ENCODE peak calls at places on chromosomes 5 and 9, in eight cellular contexts. One of them, this sample, is unnamed.
A peak's percentile ranks its signal among the peaks of the same experiment; 100 is the strongest.

GRCh38 chr5:169945831-169946261 is 34.4 kb downstream of the INSYN2B start:
- DNase-seq in heart left ventricle: no peak
- DNase-seq in activated naive CD4-positive, alpha-beta T cell treated with anti-CD3 and anti-CD28 coated beads for 36 hours: no peak
- DNase-seq in endothelial cell: no peak
- DNase-seq in stimulated activated CD8-positive, alpha-beta memory T cell treated with anti-CD3 and anti-CD28 coated beads, Interleukin-15, amount 100 ng/mL, for 24 hours: no peak
- DNase-seq in stimulated activated naive CD8-positive, alpha-beta T cell treated with anti-CD3 and anti-CD28 coated beads, Interleukin-15, amount 100 ng/mL, for 72 hours: no peak
- DNase-seq in H9: peak; percentile 36
- DNase-seq in HTR-8/SVneo: peak; percentile 14
- DNase-seq in this sample: no peak

GRCh38 chr5:126676195-126676624 is 75.5 kb downstream of the PHAX start:
- DNase-seq in heart left ventricle: no peak
- DNase-seq in activated naive CD4-positive, alpha-beta T cell treated with anti-CD3 and anti-CD28 coated beads for 36 hours: peak; percentile 85
- DNase-seq in endothelial cell: peak; percentile 57
- DNase-seq in stimulated activated CD8-positive, alpha-beta memory T cell treated with anti-CD3 and anti-CD28 coated beads, Interleukin-15, amount 100 ng/mL, for 24 hours: no peak
- DNase-seq in stimulated activated naive CD8-positive, alpha-beta T cell treated with anti-CD3 and anti-CD28 coated beads, Interleukin-15, amount 100 ng/mL, for 72 hours: peak; percentile 76
- DNase-seq in H9: peak; percentile 73
- DNase-seq in HTR-8/SVneo: peak; percentile 87
- DNase-seq in this sample: peak; percentile 91

GRCh38 chr5:173420108-173420507 is 91.9 kb upstream of the STC2 start:
- DNase-seq in heart left ventricle: no peak
- DNase-seq in activated naive CD4-positive, alpha-beta T cell treated with anti-CD3 and anti-CD28 coated beads for 36 hours: no peak
- DNase-seq in endothelial cell: no peak
- DNase-seq in stimulated activated CD8-positive, alpha-beta memory T cell treated with anti-CD3 and anti-CD28 coated beads, Interleukin-15, amount 100 ng/mL, for 24 hours: no peak
- DNase-seq in stimulated activated naive CD8-positive, alpha-beta T cell treated with anti-CD3 and anti-CD28 coated beads, Interleukin-15, amount 100 ng/mL, for 72 hours: no peak
- DNase-seq in H9: no peak
- DNase-seq in HTR-8/SVneo: no peak
- DNase-seq in this sample: no peak

GRCh38 chr5:173454764-173455598 is 126.8 kb upstream of the STC2 start:
- DNase-seq in heart left ventricle: no peak
- DNase-seq in activated naive CD4-positive, alpha-beta T cell treated with anti-CD3 and anti-CD28 coated beads for 36 hours: no peak
- DNase-seq in endothelial cell: no peak
- DNase-seq in stimulated activated CD8-positive, alpha-beta memory T cell treated with anti-CD3 and anti-CD28 coated beads, Interleukin-15, amount 100 ng/mL, for 24 hours: no peak
- DNase-seq in stimulated activated naive CD8-positive, alpha-beta T cell treated with anti-CD3 and anti-CD28 coated beads, Interleukin-15, amount 100 ng/mL, for 72 hours: no peak
- DNase-seq in H9: no peak
- DNase-seq in HTR-8/SVneo: peak; percentile 88
- DNase-seq in this sample: no peak

GRCh38 chr9:136310273-136311030 is 6.6 kb upstream of the CCDC187 start:
- DNase-seq in heart left ventricle: no peak
- DNase-seq in activated naive CD4-positive, alpha-beta T cell treated with anti-CD3 and anti-CD28 coated beads for 36 hours: no peak
- DNase-seq in endothelial cell: no peak
- DNase-seq in stimulated activated CD8-positive, alpha-beta memory T cell treated with anti-CD3 and anti-CD28 coated beads, Interleukin-15, amount 100 ng/mL, for 24 hours: no peak
- DNase-seq in stimulated activated naive CD8-positive, alpha-beta T cell treated with anti-CD3 and anti-CD28 coated beads, Interleukin-15, amount 100 ng/mL, for 72 hours: no peak
- DNase-seq in H9: no peak
- DNase-seq in HTR-8/SVneo: no peak
- DNase-seq in this sample: no peak

GRCh38 chr9:12876872-12877271 is 102.1 kb downstream of the LURAP1L start:
- DNase-seq in heart left ventricle: no peak
- DNase-seq in activated naive CD4-positive, alpha-beta T cell treated with anti-CD3 and anti-CD28 coated beads for 36 hours: no peak
- DNase-seq in endothelial cell: no peak
- DNase-seq in stimulated activated CD8-positive, alpha-beta memory T cell treated with anti-CD3 and anti-CD28 coated beads, Interleukin-15, amount 100 ng/mL, for 24 hours: no peak
- DNase-seq in stimulated activated naive CD8-positive, alpha-beta T cell treated with anti-CD3 and anti-CD28 coated beads, Interleukin-15, amount 100 ng/mL, for 72 hours: no peak
- DNase-seq in H9: no peak
- DNase-seq in HTR-8/SVneo: no peak
- DNase-seq in this sample: no peak

GRCh38 chr9:38441347-38442085 is 17.3 kb upstream of the IGFBPL1 start:
- DNase-seq in heart left ventricle: no peak
- DNase-seq in activated naive CD4-positive, alpha-beta T cell treated with anti-CD3 and anti-CD28 coated beads for 36 hours: no peak
- DNase-seq in endothelial cell: no peak
- DNase-seq in stimulated activated CD8-positive, alpha-beta memory T cell treated with anti-CD3 and anti-CD28 coated beads, Interleukin-15, amount 100 ng/mL, for 24 hours: no peak
- DNase-seq in stimulated activated naive CD8-positive, alpha-beta T cell treated with anti-CD3 and anti-CD28 coated beads, Interleukin-15, amount 100 ng/mL, for 72 hours: no peak
- DNase-seq in H9: no peak
- DNase-seq in HTR-8/SVneo: no peak
- DNase-seq in this sample: no peak

GRCh38 chr9:8835291-8835690 is 1035.7 kb upstream of the DMAC1 start:
- DNase-seq in heart left ventricle: no peak
- DNase-seq in activated naive CD4-positive, alpha-beta T cell treated with anti-CD3 and anti-CD28 coated beads for 36 hours: no peak
- DNase-seq in endothelial cell: no peak
- DNase-seq in stimulated activated CD8-positive, alpha-beta memory T cell treated with anti-CD3 and anti-CD28 coated beads, Interleukin-15, amount 100 ng/mL, for 24 hours: no peak
- DNase-seq in stimulated activated naive CD8-positive, alpha-beta T cell treated with anti-CD3 and anti-CD28 coated beads, Interleukin-15, amount 100 ng/mL, for 72 hours: no peak
- DNase-seq in H9: no peak
- DNase-seq in HTR-8/SVneo: no peak
- DNase-seq in this sample: no peak

GRCh38 chr5:148697177-148697820 is 43.0 kb upstream of the HTR4 start:
- DNase-seq in heart left ventricle: no peak
- DNase-seq in activated naive CD4-positive, alpha-beta T cell treated with anti-CD3 and anti-CD28 coated beads for 36 hours: no peak
- DNase-seq in endothelial cell: no peak
- DNase-seq in stimulated activated CD8-positive, alpha-beta memory T cell treated with anti-CD3 and anti-CD28 coated beads, Interleukin-15, amount 100 ng/mL, for 24 hours: no peak
- DNase-seq in stimulated activated naive CD8-positive, alpha-beta T cell treated with anti-CD3 and anti-CD28 coated beads, Interleukin-15, amount 100 ng/mL, for 72 hours: no peak
- DNase-seq in H9: no peak
- DNase-seq in HTR-8/SVneo: no peak
- DNase-seq in this sample: no peak

GRCh38 chr9:3138236-3139229 is 294.6 kb upstream of the PUM3 start:
- DNase-seq in heart left ventricle: no peak
- DNase-seq in activated naive CD4-positive, alpha-beta T cell treated with anti-CD3 and anti-CD28 coated beads for 36 hours: no peak
- DNase-seq in endothelial cell: no peak
- DNase-seq in stimulated activated CD8-positive, alpha-beta memory T cell treated with anti-CD3 and anti-CD28 coated beads, Interleukin-15, amount 100 ng/mL, for 24 hours: no peak
- DNase-seq in stimulated activated naive CD8-positive, alpha-beta T cell treated with anti-CD3 and anti-CD28 coated beads, Interleukin-15, amount 100 ng/mL, for 72 hours: no peak
- DNase-seq in H9: no peak
- DNase-seq in HTR-8/SVneo: no peak
- DNase-seq in this sample: no peak

GRCh38 chr5:76818844-76819831 is at the start of gene F2RL1:
- DNase-seq in heart left ventricle: peak; percentile 78
- DNase-seq in activated naive CD4-positive, alpha-beta T cell treated with anti-CD3 and anti-CD28 coated beads for 36 hours: peak; percentile 67
- DNase-seq in endothelial cell: peak; percentile 77
- DNase-seq in stimulated activated CD8-positive, alpha-beta memory T cell treated with anti-CD3 and anti-CD28 coated beads, Interleukin-15, amount 100 ng/mL, for 24 hours: peak; percentile 15
- DNase-seq in stimulated activated naive CD8-positive, alpha-beta T cell treated with anti-CD3 and anti-CD28 coated beads, Interleukin-15, amount 100 ng/mL, for 72 hours: peak; percentile 18
- DNase-seq in H9: peak; percentile 98
- DNase-seq in HTR-8/SVneo: peak; percentile 78
- DNase-seq in this sample: peak; percentile 81

GRCh38 chr5:79416499-79416898 is 97.4 kb downstream of the HOMER1 start:
- DNase-seq in heart left ventricle: no peak
- DNase-seq in activated naive CD4-positive, alpha-beta T cell treated with anti-CD3 and anti-CD28 coated beads for 36 hours: no peak
- DNase-seq in endothelial cell: no peak
- DNase-seq in stimulated activated CD8-positive, alpha-beta memory T cell treated with anti-CD3 and anti-CD28 coated beads, Interleukin-15, amount 100 ng/mL, for 24 hours: no peak
- DNase-seq in stimulated activated naive CD8-positive, alpha-beta T cell treated with anti-CD3 and anti-CD28 coated beads, Interleukin-15, amount 100 ng/mL, for 72 hours: no peak
- DNase-seq in H9: no peak
- DNase-seq in HTR-8/SVneo: no peak
- DNase-seq in this sample: no peak

GRCh38 chr5:17860660-17861315 is 226.5 kb downstream of the TAF11L14 start:
- DNase-seq in heart left ventricle: no peak
- DNase-seq in activated naive CD4-positive, alpha-beta T cell treated with anti-CD3 and anti-CD28 coated beads for 36 hours: no peak
- DNase-seq in endothelial cell: no peak
- DNase-seq in stimulated activated CD8-positive, alpha-beta memory T cell treated with anti-CD3 and anti-CD28 coated beads, Interleukin-15, amount 100 ng/mL, for 24 hours: no peak
- DNase-seq in stimulated activated naive CD8-positive, alpha-beta T cell treated with anti-CD3 and anti-CD28 coated beads, Interleukin-15, amount 100 ng/mL, for 72 hours: no peak
- DNase-seq in H9: no peak
- DNase-seq in HTR-8/SVneo: no peak
- DNase-seq in this sample: no peak

GRCh38 chr5:11310158-11310557 is 549.1 kb upstream of the DAP start:
- DNase-seq in heart left ventricle: no peak
- DNase-seq in activated naive CD4-positive, alpha-beta T cell treated with anti-CD3 and anti-CD28 coated beads for 36 hours: no peak
- DNase-seq in endothelial cell: no peak
- DNase-seq in stimulated activated CD8-positive, alpha-beta memory T cell treated with anti-CD3 and anti-CD28 coated beads, Interleukin-15, amount 100 ng/mL, for 24 hours: no peak
- DNase-seq in stimulated activated naive CD8-positive, alpha-beta T cell treated with anti-CD3 and anti-CD28 coated beads, Interleukin-15, amount 100 ng/mL, for 72 hours: no peak
- DNase-seq in H9: no peak
- DNase-seq in HTR-8/SVneo: no peak
- DNase-seq in this sample: no peak

GRCh38 chr9:95127249-95128176 is 190.0 kb downstream of the FANCC start:
- DNase-seq in heart left ventricle: peak; percentile 91
- DNase-seq in activated naive CD4-positive, alpha-beta T cell treated with anti-CD3 and anti-CD28 coated beads for 36 hours: peak; percentile 86
- DNase-seq in endothelial cell: peak; percentile 92
- DNase-seq in stimulated activated CD8-positive, alpha-beta memory T cell treated with anti-CD3 and anti-CD28 coated beads, Interleukin-15, amount 100 ng/mL, for 24 hours: peak; percentile 41
- DNase-seq in stimulated activated naive CD8-positive, alpha-beta T cell treated with anti-CD3 and anti-CD28 coated beads, Interleukin-15, amount 100 ng/mL, for 72 hours: peak; percentile 73
- DNase-seq in H9: peak; percentile 90
- DNase-seq in HTR-8/SVneo: peak; percentile 63
- DNase-seq in this sample: peak; percentile 92

GRCh38 chr5:96149546-96149945 is 187.9 kb upstream of the ELL2 start:
- DNase-seq in heart left ventricle: no peak
- DNase-seq in activated naive CD4-positive, alpha-beta T cell treated with anti-CD3 and anti-CD28 coated beads for 36 hours: no peak
- DNase-seq in endothelial cell: no peak
- DNase-seq in stimulated activated CD8-positive, alpha-beta memory T cell treated with anti-CD3 and anti-CD28 coated beads, Interleukin-15, amount 100 ng/mL, for 24 hours: no peak
- DNase-seq in stimulated activated naive CD8-positive, alpha-beta T cell treated with anti-CD3 and anti-CD28 coated beads, Interleukin-15, amount 100 ng/mL, for 72 hours: no peak
- DNase-seq in H9: no peak
- DNase-seq in HTR-8/SVneo: no peak
- DNase-seq in this sample: peak; percentile 18

GRCh38 chr5:59712836-59713487 is 180.6 kb downstream of the PDE4D start:
- DNase-seq in heart left ventricle: no peak
- DNase-seq in activated naive CD4-positive, alpha-beta T cell treated with anti-CD3 and anti-CD28 coated beads for 36 hours: peak; percentile 31
- DNase-seq in endothelial cell: no peak
- DNase-seq in stimulated activated CD8-positive, alpha-beta memory T cell treated with anti-CD3 and anti-CD28 coated beads, Interleukin-15, amount 100 ng/mL, for 24 hours: no peak
- DNase-seq in stimulated activated naive CD8-positive, alpha-beta T cell treated with anti-CD3 and anti-CD28 coated beads, Interleukin-15, amount 100 ng/mL, for 72 hours: no peak
- DNase-seq in H9: no peak
- DNase-seq in HTR-8/SVneo: no peak
- DNase-seq in this sample: no peak

GRCh38 chr5:66171349-66172344 is 27.5 kb downstream of the SREK1 start:
- DNase-seq in heart left ventricle: no peak
- DNase-seq in activated naive CD4-positive, alpha-beta T cell treated with anti-CD3 and anti-CD28 coated beads for 36 hours: peak; percentile 71
- DNase-seq in endothelial cell: peak; percentile 24
- DNase-seq in stimulated activated CD8-positive, alpha-beta memory T cell treated with anti-CD3 and anti-CD28 coated beads, Interleukin-15, amount 100 ng/mL, for 24 hours: no peak
- DNase-seq in stimulated activated naive CD8-positive, alpha-beta T cell treated with anti-CD3 and anti-CD28 coated beads, Interleukin-15, amount 100 ng/mL, for 72 hours: peak; percentile 30
- DNase-seq in H9: no peak
- DNase-seq in HTR-8/SVneo: peak; percentile 37
- DNase-seq in this sample: peak; percentile 84

GRCh38 chr9:22214021-22214420 is 204.9 kb upstream of the CDKN2B start:
- DNase-seq in heart left ventricle: no peak
- DNase-seq in activated naive CD4-positive, alpha-beta T cell treated with anti-CD3 and anti-CD28 coated beads for 36 hours: no peak
- DNase-seq in endothelial cell: no peak
- DNase-seq in stimulated activated CD8-positive, alpha-beta memory T cell treated with anti-CD3 and anti-CD28 coated beads, Interleukin-15, amount 100 ng/mL, for 24 hours: no peak
- DNase-seq in stimulated activated naive CD8-positive, alpha-beta T cell treated with anti-CD3 and anti-CD28 coated beads, Interleukin-15, amount 100 ng/mL, for 72 hours: no peak
- DNase-seq in H9: no peak
- DNase-seq in HTR-8/SVneo: no peak
- DNase-seq in this sample: no peak